ENCODE peak calls at places on chromosomes 16 and 17, in eight cellular contexts. Q is spleen, M is upper lobe of left lung, G is GM12892, I is transverse colon, C is sigmoid colon, R is K562, L is breast epithelium. U is an unnamed sample.

GRCh38 chr16:54313789-54314188 is 27.2 kb upstream of the IRX3 start:
- DNase-seq in C (no peak), I (no peak), Q (no peak), R (no peak), M (no peak), L (no peak), G (no peak), U (no peak)

GRCh38 chr17:2347805-2348685 is 10.7 kb downstream of the SGSM2 start:
- DNase-seq in M (peak; percentile 65), C (peak; percentile 65), L (peak; percentile 83), R (no peak), Q (peak; percentile 28), G (no peak), I (peak; percentile 54), U (no peak)

GRCh38 chr17:61400058-61400785 is 579 bp downstream of the TBX2 start:
- DNase-seq in M (no peak), L (no peak), I (no peak), R (no peak), Q (no peak), G (no peak), C (peak; percentile 60), U (no peak)

GRCh38 chr16:83470406-83470805 is 337.4 kb upstream of the HSBP1 start:
- DNase-seq in G (no peak), L (no peak), M (no peak), R (no peak), C (no peak), Q (no peak), I (no peak), U (no peak)

GRCh38 chr16:53743149-53743566 is 39.2 kb downstream of the FTO start:
- DNase-seq in L (no peak), G (no peak), C (no peak), M (no peak), I (peak; percentile 30), R (no peak), Q (no peak), U (no peak)

GRCh38 chr16:54048994-54049929 is 237.3 kb downstream of the IRX3 start:
- DNase-seq in G (no peak), L (no peak), I (no peak), Q (no peak), C (no peak), M (no peak), R (no peak), U (no peak)

GRCh38 chr17:13575922-13576419 is 25.8 kb downstream of the HS3ST3A1 start:
- DNase-seq in L (no peak), M (no peak), R (no peak), I (no peak), C (no peak), Q (no peak), G (no peak), U (no peak)

GRCh38 chr17:68089881-68090280 is 54.3 kb downstream of the KPNA2 start:
- DNase-seq in M (peak; percentile 87), R (peak; percentile 28), L (peak; percentile 69), Q (no peak), C (no peak), G (no peak), I (peak; percentile 55), U (no peak)

GRCh38 chr17:37502009-37502936 is 12.6 kb downstream of the DUSP14 start:
- DNase-seq in Q (no peak), R (no peak), G (no peak), L (no peak), I (no peak), C (no peak), M (no peak), U (no peak)

GRCh38 chr17:56786989-56787482 is 46.7 kb downstream of the C17orf67 start:
- DNase-seq in G (no peak), L (peak; percentile 70), M (peak; percentile 59), Q (no peak), C (no peak), I (peak; percentile 25), R (no peak), U (no peak)

GRCh38 chr17:18968945-18969887 is 17.3 kb downstream of the SLC5A10 start:
- DNase-seq in R (peak; percentile 20), M (no peak), L (no peak), C (no peak), G (no peak), Q (no peak), I (peak; percentile 91), U (no peak)

GRCh38 chr17:80692931-80693467 is 148.4 kb downstream of the RPTOR start:
- DNase-seq in M (no peak), C (no peak), I (no peak), G (no peak), R (no peak), Q (no peak), L (no peak), U (no peak)

GRCh38 chr16:87956169-87956770 is 5.0 kb downstream of the BANP start:
- DNase-seq in C (no peak), Q (peak; percentile 88), G (peak; percentile 50), I (peak; percentile 53), L (no peak), R (peak; percentile 64), M (peak; percentile 63), U (no peak)

GRCh38 chr16:68287276-68288251 is 23.2 kb downstream of the SLC7A6OS start:
- DNase-seq in R (no peak), L (peak; percentile 40), C (peak; percentile 87), M (peak; percentile 67), I (no peak), G (no peak), Q (peak; percentile 82), U (no peak)

GRCh38 chr17:17818088-17818526 is 18.7 kb downstream of the SREBF1 start:
- DNase-seq in M (no peak), R (peak; percentile 78), C (no peak), G (no peak), L (no peak), I (no peak), Q (no peak), U (no peak)

GRCh38 chr17:60934723-60935122 is 257.1 kb downstream of the BCAS3 start:
- DNase-seq in I (no peak), Q (no peak), C (no peak), G (no peak), L (no peak), R (no peak), M (no peak), U (no peak)

GRCh38 chr16:68081796-68082567 is 3.2 kb upstream of the NFATC3 start:
- DNase-seq in G (no peak), I (no peak), L (no peak), R (no peak), Q (no peak), C (no peak), M (no peak), U (no peak)

GRCh38 chr17:58232707-58233156 is 5.7 kb upstream of the LPO start:
- DNase-seq in R (peak; percentile 57), C (no peak), M (peak; percentile 50), G (peak; percentile 43), I (no peak), Q (no peak), L (no peak), U (no peak)

GRCh38 chr16:10539256-10539655 is 41.1 kb downstream of the EMP2 start:
- DNase-seq in I (no peak), L (no peak), M (no peak), G (no peak), Q (no peak), R (no peak), C (no peak), U (no peak)

DNA sequence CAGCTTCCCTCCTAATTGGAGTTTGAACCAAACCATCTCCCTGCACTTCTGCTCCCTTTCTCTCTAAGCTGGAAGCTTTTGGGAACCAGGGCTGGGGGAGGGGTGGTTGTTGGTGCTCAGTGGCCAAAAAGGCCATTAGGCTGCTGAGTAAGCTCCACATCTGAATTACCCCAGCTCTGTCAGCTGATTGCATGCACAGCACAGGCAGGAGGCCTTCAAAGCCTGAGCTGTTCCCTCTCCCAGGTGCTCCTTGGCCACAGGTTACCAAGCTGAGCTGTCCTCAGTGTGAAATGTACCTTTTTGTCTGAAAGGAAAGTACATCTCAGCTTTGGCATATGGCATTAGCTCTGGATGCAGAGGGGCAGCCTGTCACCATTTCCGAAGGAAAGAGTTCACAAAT is 6.2 kb upstream of the TBKBP1 start:
- DNase-seq in M (no peak), I (no peak), C (no peak), R (peak; percentile 37), G (no peak), Q (no peak), L (no peak), U (no peak)
- TF ChIP-seq POLR2AphosphoS5 in M (no peak), I (no peak), C (no peak), R (no peak), G (no peak), Q (no peak), L (no peak), U (no peak)

DNA sequence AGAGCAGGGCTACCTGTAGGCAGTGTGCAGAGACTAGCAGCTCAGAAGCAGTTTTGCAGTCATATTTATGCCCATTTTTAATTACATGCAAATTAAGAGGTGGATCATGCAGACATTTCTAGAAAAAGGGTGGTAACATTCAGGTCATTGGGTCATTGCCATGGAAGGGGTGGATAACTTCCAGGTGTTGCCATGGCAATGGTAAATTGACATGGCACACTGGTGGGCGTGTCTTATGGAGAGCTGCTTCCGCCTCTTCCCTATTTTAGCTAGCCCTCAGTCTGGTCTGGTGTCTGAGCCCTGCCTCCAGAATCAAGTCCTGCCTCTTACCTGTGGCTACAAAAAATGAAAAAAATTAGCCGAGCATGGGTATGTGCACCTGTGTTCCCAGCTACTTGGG is 2.8 kb upstream of the DNAI2 start:
- DNase-seq in C (no peak), R (no peak), G (no peak), I (no peak), L (no peak), Q (no peak), M (no peak), U (no peak)
- TF ChIP-seq POLR2A in C (no peak), R (no peak), G (no peak), I (no peak), L (no peak), Q (no peak), M (no peak), U (no peak)

GRCh38 chr17:31596382-31597323 is 205.2 kb downstream of the RAB11FIP4 start:
- DNase-seq in G (peak; percentile 50), Q (peak; percentile 92), I (peak; percentile 50), R (no peak), C (peak; percentile 91), L (peak; percentile 58), M (peak; percentile 78), U (peak; percentile 83)
- TF ChIP-seq POLR2AphosphoS5 in G (no peak), Q (peak; percentile 83), I (peak; percentile 34), R (no peak), C (peak; percentile 46), L (peak; percentile 11), M (peak; percentile 28), U (peak; percentile 82)

DNA sequence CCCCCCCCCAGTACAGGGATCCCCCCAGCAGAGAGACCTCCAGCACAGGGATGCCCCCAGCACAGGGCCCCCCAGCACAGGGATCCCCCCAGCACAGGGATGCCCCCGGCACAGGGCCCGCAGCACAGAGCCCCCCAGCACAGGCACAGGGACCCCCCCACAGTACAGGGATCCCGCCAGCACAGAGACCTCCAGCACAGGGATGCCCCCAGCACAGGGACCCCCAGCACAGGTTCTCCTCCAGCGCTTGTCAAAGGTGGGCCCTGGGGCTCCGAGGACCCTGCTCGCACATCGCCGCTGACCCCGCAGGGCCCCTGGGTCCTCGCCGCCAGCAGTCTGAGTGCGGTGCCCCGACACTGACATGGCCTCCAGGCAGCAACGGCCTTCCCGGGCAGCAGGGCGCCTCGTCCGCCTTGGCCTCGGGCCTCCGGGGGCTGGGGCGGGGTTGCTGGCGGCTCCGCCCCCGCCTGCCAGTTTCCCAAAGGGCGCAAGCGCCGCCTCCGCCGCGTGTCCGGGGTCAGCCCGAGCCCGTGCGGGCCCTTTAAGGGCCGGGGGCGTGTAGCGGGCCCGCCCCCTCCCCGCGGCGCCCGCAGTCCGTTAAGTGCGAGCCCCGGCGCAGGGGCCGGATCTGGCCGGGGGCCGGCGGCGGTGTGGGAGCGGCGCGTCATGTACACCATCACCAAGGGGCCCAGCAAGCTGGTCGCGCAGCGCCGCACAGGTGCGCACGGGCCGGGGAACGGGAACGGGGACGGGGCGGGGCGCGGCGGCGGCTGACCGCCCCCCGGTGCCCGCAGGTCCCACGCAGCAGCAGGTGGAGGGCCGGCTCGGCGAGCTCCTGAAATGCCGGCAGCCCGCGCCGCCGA is at the start of gene MCRIP2:
- DNase-seq in I (peak; percentile 93), G (peak; percentile 91), R (peak; percentile 94), C (peak; percentile 91), L (no peak), Q (peak; percentile 94), M (peak; percentile 92), U (no peak)
- TF ChIP-seq POLR2A in I (peak; percentile 81), G (peak; percentile 55), R (peak; percentile 80), C (peak; percentile 65), L (peak; percentile 24), Q (no peak), M (peak; percentile 79), U (no peak)

U was measured in vagina.